ENCODE peak calls at places on chromosomes 11 and 22, in ten cellular contexts. L is CD8-positive, alpha-beta T cell; T is activated T-helper 1 cell treated with Interleukin-2 at 50 U/mL for 16 hours; Y is GM20000; F is HEK293T; M is CD4-positive, alpha-beta T cell; H is posterior cingulate gyrus; X is H9; G is NCI-H2029 treated with DMSO at 0.1 percent for 48 hours; O is left cardiac atrium. Z is an unnamed sample.

GRCh38 chr11:17845431-17845881 is 110.9 kb downstream of the KCNC1 start:
- DNase-seq in L (no peak), T (no peak), Y (no peak), F (no peak), M (no peak), H (no peak), X (no peak), G (no peak), O (no peak), Z (no peak)

GRCh38 chr11:105589346-105589745 is 20.5 kb upstream of the GRIA4 start:
- DNase-seq in L (no peak), T (no peak), Y (no peak), F (no peak), M (no peak), H (no peak), X (no peak), G (no peak), O (no peak), Z (no peak)

GRCh38 chr11:76670475-76671235 is at the start of gene LRRC32:
- DNase-seq in L (no peak), T (no peak), Y (peak), F (peak), M (no peak), H (no peak), X (peak), G (no peak), O (peak), Z (no peak)

GRCh38 chr22:26447594-26448329 is 18.7 kb downstream of the ASPHD2 start:
- DNase-seq in L (no peak), T (no peak), Y (no peak), F (no peak), M (no peak), H (no peak), X (no peak), G (no peak), O (no peak), Z (no peak)

GRCh38 chr22:18119409-18120110 is 9.0 kb downstream of the TUBA8 start:
- DNase-seq in L (no peak), T (no peak), Y (no peak), F (no peak), M (no peak), H (no peak), X (no peak), G (no peak), O (no peak), Z (no peak)

GRCh38 chr11:71080239-71081097 is 171.9 kb downstream of the SHANK2 start:
- DNase-seq in L (no peak), T (no peak), Y (peak), F (peak), M (no peak), H (peak), X (peak), G (peak), O (peak), Z (peak)

GRCh38 chr22:38868286-38868721 is 3.7 kb downstream of the CBX6 start:
- DNase-seq in L (no peak), T (no peak), Y (no peak), F (no peak), M (no peak), H (no peak), X (peak), G (no peak), O (no peak), Z (no peak)

GRCh38 chr11:86947541-86947940 is 7.7 kb downstream of the FZD4 start:
- DNase-seq in L (no peak), T (no peak), Y (no peak), F (no peak), M (no peak), H (no peak), X (no peak), G (no peak), O (no peak), Z (no peak)

GRCh38 chr11:68436985-68437926 is 23.3 kb upstream of the PPP6R3 start:
- DNase-seq in L (no peak), T (no peak), Y (no peak), F (no peak), M (no peak), H (no peak), X (no peak), G (no peak), O (peak), Z (no peak)

GRCh38 chr11:44467931-44468330 is 97.5 kb upstream of the CD82 start:
- DNase-seq in L (no peak), T (no peak), Y (no peak), F (no peak), M (no peak), H (no peak), X (peak), G (no peak), O (no peak), Z (no peak)

GRCh38 chr11:6438979-6439571 is 1.7 kb downstream of the HPX start:
- DNase-seq in L (peak), T (no peak), Y (no peak), F (peak), M (peak), H (peak), X (peak), G (peak), O (peak), Z (no peak)

GRCh38 chr11:58994171-58994570 is 54.9 kb downstream of the GLYATL1 start:
- DNase-seq in L (no peak), T (no peak), Y (no peak), F (no peak), M (no peak), H (no peak), X (no peak), G (no peak), O (no peak), Z (no peak)

GRCh38 chr11:83051760-83052671 is 19.7 kb downstream of the RAB30 start:
- DNase-seq in L (no peak), T (no peak), Y (no peak), F (no peak), M (no peak), H (no peak), X (no peak), G (peak), O (peak), Z (no peak)

GRCh38 chr11:32052218-32052617 is 38.7 kb upstream of the RCN1 start:
- DNase-seq in L (peak), T (peak), Y (peak), F (peak), M (peak), H (no peak), X (peak), G (peak), O (peak), Z (peak)

GRCh38 chr22:17838180-17838865 is 64.1 kb upstream of the BID start:
- DNase-seq in L (no peak), T (no peak), Y (no peak), F (no peak), M (no peak), H (no peak), X (no peak), G (no peak), O (no peak), Z (no peak)

GRCh38 chr11:71459076-71459766 is 6.2 kb downstream of the NADSYN1 start:
- DNase-seq in L (no peak), T (no peak), Y (no peak), F (no peak), M (no peak), H (no peak), X (no peak), G (no peak), O (peak), Z (no peak)

GRCh38 chr11:62108017-62108750 is 15.6 kb upstream of the INCENP start:
- DNase-seq in L (peak), T (no peak), Y (peak), F (peak), M (no peak), H (no peak), X (peak), G (peak), O (no peak), Z (peak)